ENCODE peak calls at places on chromosomes 5 and 9, in five cellular contexts. D, F, G, M and Y are unnamed samples.

GRCh38 chr5:165795073-165795472 is 2289.7 kb downstream of the MAT2B start:
- DNase-seq in D (no peak), F (no peak), G (no peak), M (no peak), Y (no peak)

GRCh38 chr5:67089200-67089725 is 107.3 kb downstream of the CD180 start:
- DNase-seq in D (peak; percentile 69), F (no peak), G (no peak), M (no peak), Y (no peak)

GRCh38 chr9:128118472-128118857 is 9.1 kb downstream of the PTGES2 start:
- DNase-seq in D (no peak), F (no peak), G (no peak), M (no peak), Y (no peak)

GRCh38 chr5:9437741-9438240 is 108.1 kb downstream of the SEMA5A start:
- DNase-seq in D (peak; percentile 45), F (no peak), G (no peak), M (no peak), Y (peak; percentile 68)

GRCh38 chr9:114919611-114920010 is 10.8 kb downstream of the TNFSF8 start:
- DNase-seq in D (no peak), F (no peak), G (no peak), M (no peak), Y (no peak)

GRCh38 chr9:92171822-92172221 is 56.6 kb upstream of the SPTLC1 start:
- DNase-seq in D (no peak), F (no peak), G (no peak), M (no peak), Y (no peak)

GRCh38 chr5:31671339-31671741 is 32.4 kb downstream of the PDZD2 start:
- DNase-seq in D (no peak), F (no peak), G (peak; percentile 39), M (peak; percentile 59), Y (no peak)

GRCh38 chr5:180159756-180160155 is 49.3 kb downstream of the RASGEF1C start:
- DNase-seq in D (no peak), F (no peak), G (no peak), M (no peak), Y (no peak)

GRCh38 chr5:168186289-168187074 is 105.0 kb upstream of the WWC1 start:
- DNase-seq in D (no peak), F (no peak), G (no peak), M (peak; percentile 48), Y (no peak)

GRCh38 chr9:17531642-17532254 is 47.1 kb upstream of the SH3GL2 start:
- DNase-seq in D (peak; percentile 29), F (no peak), G (no peak), M (peak; percentile 81), Y (peak; percentile 5)

GRCh38 chr9:129383005-129383414 is 204.9 kb upstream of the IER5L start:
- DNase-seq in D (peak; percentile 72), F (peak; percentile 17), G (peak; percentile 53), M (peak; percentile 80), Y (no peak)

GRCh38 chr9:136336156-136336860 is 9.0 kb downstream of the GPSM1 start:
- DNase-seq in D (no peak), F (no peak), G (no peak), M (no peak), Y (peak; percentile 95)

GRCh38 chr9:4371108-4371507 is 71.2 kb upstream of the GLIS3 start:
- DNase-seq in D (peak; percentile 73), F (no peak), G (no peak), M (no peak), Y (peak; percentile 41)

GRCh38 chr5:109324941-109325340 is 84.8 kb downstream of the PJA2 start:
- DNase-seq in D (no peak), F (no peak), G (no peak), M (no peak), Y (no peak)

GRCh38 chr5:67010684-67011409 is 185.8 kb downstream of the CD180 start:
- DNase-seq in D (peak; percentile 99), F (no peak), G (no peak), M (no peak), Y (peak; percentile 51)

GRCh38 chr5:124935060-124935459 is 188.6 kb upstream of the ZNF608 start:
- DNase-seq in D (peak; percentile 23), F (peak; percentile 11), G (no peak), M (no peak), Y (no peak)

GRCh38 chr9:137023583-137023991 is 4.5 kb downstream of the ABCA2 start:
- DNase-seq in D (no peak), F (no peak), G (no peak), M (no peak), Y (no peak)

GRCh38 chr9:111903996-111904395 is 7.4 kb downstream of the UGCG start:
- DNase-seq in D (no peak), F (no peak), G (no peak), M (no peak), Y (no peak)

GRCh38 chr9:111909444-111909843 is 12.8 kb downstream of the UGCG start:
- DNase-seq in D (no peak), F (no peak), G (no peak), M (no peak), Y (no peak)

GRCh38 chr9:111900934-111901612 is 4.5 kb downstream of the UGCG start:
- DNase-seq in D (no peak), F (no peak), G (no peak), M (no peak), Y (no peak)

GRCh38 chr9:111902396-111903147 is 6.0 kb downstream of the UGCG start:
- DNase-seq in D (peak; percentile 44), F (no peak), G (no peak), M (no peak), Y (no peak)

GRCh38 chr9:111904889-111905288 is 8.3 kb downstream of the UGCG start:
- DNase-seq in D (no peak), F (no peak), G (no peak), M (no peak), Y (no peak)
- H3K4me1 ChIP-seq in D (peaks cover 34% of the 10 kb centered on the region), F (peaks cover 54% of the 10 kb centered on the region), G (peaks cover 84% of the 10 kb centered on the region), M (no peaks in the 10 kb centered on the region), Y (peaks cover 43% of the 10 kb centered on the region)

GRCh38 chr9:98101416-98101815 is 17.6 kb downstream of the TRIM14 start:
- DNase-seq in D (no peak), F (no peak), G (no peak), M (peak; percentile 26), Y (no peak)
- H3K4me1 ChIP-seq in D (no peaks in the 10 kb centered on the region), F (peaks cover 82% of the 10 kb centered on the region), G (no peaks in the 10 kb centered on the region), M (peaks cover 3% of the 10 kb centered on the region), Y (no peaks in the 10 kb centered on the region)

DNA sequence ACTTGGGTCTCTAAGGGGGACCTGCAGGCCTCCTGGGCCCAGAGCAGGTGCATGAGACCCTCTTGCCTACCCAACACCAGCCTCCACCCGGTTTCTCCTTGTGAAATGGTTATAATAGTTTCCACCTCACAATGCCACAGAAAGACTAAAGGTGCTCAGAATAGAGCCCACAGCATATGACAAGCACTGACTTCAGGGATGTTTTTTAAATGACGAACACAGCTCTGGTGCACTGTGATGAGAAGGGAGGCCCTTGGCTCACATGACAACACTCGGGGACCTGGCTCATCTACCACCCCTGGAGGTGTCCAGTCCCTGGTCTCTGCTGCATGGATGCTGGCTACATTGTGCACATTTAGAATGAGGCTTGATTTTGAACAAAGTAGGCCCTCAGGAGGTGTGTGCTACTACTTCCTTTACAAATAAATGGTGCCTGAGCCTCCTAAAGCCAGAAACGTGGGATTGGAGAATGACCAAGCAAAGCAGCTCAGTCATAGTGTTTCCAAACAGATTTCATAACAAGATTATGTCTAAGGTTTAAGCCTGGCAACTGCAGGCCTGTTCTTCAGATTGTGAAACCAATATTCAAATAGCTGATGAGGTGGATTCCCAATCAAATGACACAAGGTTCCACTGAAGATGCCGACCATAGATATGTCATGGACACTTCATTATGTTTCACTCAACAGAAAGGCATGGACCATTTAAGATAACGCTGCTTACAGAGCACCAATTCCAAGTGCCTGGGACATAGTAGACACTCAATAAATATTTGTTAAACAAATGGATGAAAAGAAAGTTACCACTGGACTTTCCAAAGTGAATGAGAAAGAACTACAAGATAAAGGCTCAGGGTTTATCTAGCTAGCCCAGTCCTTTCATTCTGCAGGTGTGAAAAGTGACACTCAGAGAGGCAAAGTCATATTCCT is 189.7 kb downstream of the ACTL7B start:
- DNase-seq in D (peak; percentile 53), F (no peak), G (no peak), M (no peak), Y (no peak)
- H3K4me1 ChIP-seq in D (peaks cover 9% of the 10 kb centered on the region), F (no peaks in the 10 kb centered on the region), G (no peaks in the 10 kb centered on the region), M (no peaks in the 10 kb centered on the region), Y (no peaks in the 10 kb centered on the region)

GRCh38 chr5:170329524-170329923 is 31.9 kb upstream of the LCP2 start:
- DNase-seq in D (no peak), F (no peak), G (no peak), M (no peak), Y (no peak)
- H3K4me1 ChIP-seq in D (peaks cover 6% of the 10 kb centered on the region), F (peaks cover 75% of the 10 kb centered on the region), G (peaks cover 18% of the 10 kb centered on the region), M (peaks cover 14% of the 10 kb centered on the region), Y (peaks cover 12% of the 10 kb centered on the region)

GRCh38 chr5:14270212-14270702 is 127.1 kb downstream of the TRIO start:
- DNase-seq in D (peak; percentile 43), F (no peak), G (no peak), M (peak; percentile 76), Y (peak; percentile 89)
- H3K4me1 ChIP-seq in D (peaks cover 55% of the 10 kb centered on the region), F (no peaks in the 10 kb centered on the region), G (peaks cover 71% of the 10 kb centered on the region), M (peaks cover 22% of the 10 kb centered on the region), Y (peaks cover 53% of the 10 kb centered on the region)

GRCh38 chr5:1874348-1874747 is 8.4 kb downstream of the IRX4 start:
- DNase-seq in D (no peak), F (no peak), G (no peak), M (peak; percentile 57), Y (no peak)
- H3K4me1 ChIP-seq in D (no peaks in the 10 kb centered on the region), F (peaks cover 4% of the 10 kb centered on the region), G (peaks cover 16% of the 10 kb centered on the region), M (peaks cover 9% of the 10 kb centered on the region), Y (no peaks in the 10 kb centered on the region)

GRCh38 chr9:110126986-110127864 is 80.7 kb downstream of the C9orf152 start:
- DNase-seq in D (peak; percentile 43), F (no peak), G (peak; percentile 80), M (peak; percentile 84), Y (no peak)
- H3K4me1 ChIP-seq in D (peaks cover 78% of the 10 kb centered on the region), F (peaks cover 5% of the 10 kb centered on the region), G (peaks cover 97% of the 10 kb centered on the region), M (peaks cover 21% of the 10 kb centered on the region), Y (peaks cover 77% of the 10 kb centered on the region)